ENCODE peak calls at places on chromosomes 4 and X, in six cellular contexts. F is keratinocyte, J is OCI-LY7, X is hepatocyte, R is mesenchymal stem cell, K is K562. Z is an unnamed sample.
A peak's percentile ranks its signal among the peaks of the same experiment; 100 is the strongest.

GRCh38 chr4:26320159-26320452 is 708 bp upstream of the RBPJ start:
- DNase-seq in F (no peak), J (peak; percentile 75), X (no peak), R (peak; percentile 79), K (no peak), Z (no peak)

GRCh38 chr4:180615746-180616145 is 1627.5 kb upstream of the TENM3 start:
- DNase-seq in F (no peak), J (peak; percentile 4), X (no peak), R (no peak), K (no peak), Z (peak; percentile 6)

GRCh38 chr4:174713181-174713580 is 115.9 kb downstream of the GLRA3 start:
- DNase-seq in F (no peak), J (no peak), X (no peak), R (no peak), K (no peak), Z (no peak)

GRCh38 chr4:38917481-38918025 is 49.9 kb downstream of the FAM114A1 start:
- DNase-seq in F (no peak), J (no peak), X (no peak), R (no peak), K (no peak), Z (no peak)

GRCh38 chr4:98421106-98421505 is 159.9 kb downstream of the RAP1GDS1 start:
- DNase-seq in F (no peak), J (no peak), X (no peak), R (peak; percentile 38), K (no peak), Z (no peak)

GRCh38 chrX:14801136-14801535 is 71.7 kb downstream of the FANCB start:
- DNase-seq in F (peak; percentile 65), J (no peak), X (no peak), R (no peak), K (no peak), Z (no peak)

GRCh38 chrX:13703135-13703534 is 14.2 kb downstream of the RAB9A start:
- DNase-seq in F (no peak), J (no peak), X (no peak), R (no peak), K (no peak), Z (no peak)

GRCh38 chr4:25844957-25845712 is 17.7 kb downstream of the SEL1L3 start:
- DNase-seq in F (no peak), J (no peak), X (no peak), R (no peak), K (no peak), Z (no peak)

GRCh38 chrX:85243155-85243554 is 424 bp downstream of the SATL1 start:
- DNase-seq in F (no peak), J (no peak), X (no peak), R (peak; percentile 3), K (peak; percentile 3), Z (no peak)

GRCh38 chr4:70530997-70531396 is 12.6 kb downstream of the AMTN start:
- DNase-seq in F (no peak), J (no peak), X (no peak), R (no peak), K (no peak), Z (no peak)

GRCh38 chr4:87132035-87132434 is 88.4 kb downstream of the KLHL8 start:
- DNase-seq in F (no peak), J (peak; percentile 7), X (no peak), R (no peak), K (no peak), Z (no peak)

GRCh38 chrX:121598356-121598755 is 550.9 kb downstream of the GLUD2 start:
- DNase-seq in F (no peak), J (no peak), X (no peak), R (no peak), K (no peak), Z (no peak)

GRCh38 chr4:7938513-7939376 is 916 bp downstream of the AFAP1 start:
- DNase-seq in F (no peak), J (no peak), X (peak; percentile 62), R (peak; percentile 65), K (no peak), Z (no peak)

GRCh38 chrX:13487731-13488505 is 81.5 kb upstream of the EGFL6 start:
- DNase-seq in F (peak; percentile 68), J (peak; percentile 73), X (peak; percentile 85), R (peak; percentile 88), K (peak; percentile 58), Z (peak; percentile 56)

GRCh38 chr4:180840142-180840541 is 1403.1 kb upstream of the TENM3 start:
- DNase-seq in F (no peak), J (peak; percentile 30), X (no peak), R (no peak), K (no peak), Z (no peak)

DNA sequence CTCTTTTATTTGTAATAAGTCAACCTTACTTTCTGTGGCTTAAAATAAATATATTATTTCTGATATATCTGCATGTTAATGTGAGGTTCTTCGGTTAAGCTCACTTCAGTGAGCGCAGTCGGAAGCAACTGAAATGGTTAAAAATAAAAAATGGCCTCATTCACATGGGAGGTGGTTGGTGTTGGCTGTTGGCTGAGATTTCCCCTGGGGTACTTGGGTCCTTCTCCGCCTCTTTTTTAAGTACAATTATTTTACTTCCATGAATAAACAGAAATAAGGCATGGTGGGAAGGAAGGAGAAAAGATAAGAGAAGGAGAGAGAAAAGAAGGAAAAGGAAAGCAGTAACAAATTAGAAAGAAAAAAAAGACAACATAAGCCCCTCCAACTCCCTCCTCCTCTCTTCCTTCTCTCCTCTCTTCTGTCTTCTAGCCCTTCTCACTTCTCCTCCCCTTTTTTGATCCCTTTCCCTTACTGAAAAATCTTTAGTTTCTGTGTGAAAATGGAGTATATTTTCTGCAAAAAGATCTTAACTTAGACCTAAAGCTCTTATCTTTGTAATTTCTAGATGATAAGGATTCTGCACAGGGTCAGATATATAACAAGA is 19.7 kb upstream of the CXCL3 start:
- DNase-seq in F (no peak), J (no peak), X (no peak), R (no peak), K (no peak), Z (no peak)
- H3K36me3 ChIP-seq in F (no peaks in the 10 kb centered on the region), J (no peaks in the 10 kb centered on the region), X (no peaks in the 10 kb centered on the region), R (no peaks in the 10 kb centered on the region), K (no peaks in the 10 kb centered on the region), Z (no peaks in the 10 kb centered on the region)

GRCh38 chr4:3714642-3715001 is 51.6 kb upstream of the ADRA2C start:
- DNase-seq in F (no peak), J (no peak), X (no peak), R (no peak), K (no peak), Z (no peak)

GRCh38 chr4:3716034-3716875 is 49.9 kb upstream of the ADRA2C start:
- DNase-seq in F (no peak), J (no peak), X (no peak), R (no peak), K (no peak), Z (no peak)

GRCh38 chr4:3713817-3714641 is 52.2 kb upstream of the ADRA2C start:
- DNase-seq in F (no peak), J (no peak), X (no peak), R (no peak), K (no peak), Z (no peak)

GRCh38 chr4:3716876-3717235 is 49.3 kb upstream of the ADRA2C start:
- DNase-seq in F (no peak), J (no peak), X (no peak), R (no peak), K (no peak), Z (no peak)

DNA sequence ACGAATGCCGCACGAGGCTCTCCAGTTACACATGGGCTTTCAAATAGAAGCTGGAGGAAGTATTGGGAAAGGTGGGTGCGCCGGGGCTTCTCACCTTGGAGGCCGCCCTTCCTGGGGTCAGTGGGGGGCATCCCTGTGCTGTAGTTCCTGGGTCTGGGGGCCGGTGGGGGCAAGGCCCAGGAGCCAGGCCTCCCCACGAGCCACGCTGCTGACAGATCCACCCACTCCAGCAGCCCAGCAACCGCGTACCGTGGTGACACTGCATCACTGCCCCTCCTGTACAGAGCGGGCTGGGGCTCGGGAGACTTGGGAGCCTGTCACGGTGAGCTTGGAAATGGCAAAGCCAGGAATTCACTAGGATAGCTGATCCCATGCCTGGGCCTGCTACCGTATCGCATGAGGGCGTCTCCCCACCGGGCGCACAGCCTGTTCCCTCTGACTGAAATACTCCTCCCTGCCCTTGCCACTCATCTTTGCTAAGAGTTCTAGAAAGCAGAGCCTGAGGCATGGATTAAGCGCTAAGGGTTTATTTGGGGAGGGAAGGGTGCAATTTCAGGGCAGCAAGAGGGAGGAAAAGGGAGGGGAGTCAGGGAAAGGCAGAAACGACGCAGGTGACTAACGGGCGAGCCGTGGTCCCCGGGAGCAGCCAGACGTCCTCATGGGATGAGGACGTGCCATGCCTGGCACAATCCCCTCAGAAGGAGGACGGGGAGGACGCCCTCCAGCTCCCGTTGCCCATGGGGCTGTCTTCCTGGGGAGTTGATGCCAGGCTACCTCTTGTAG is 50.7 kb upstream of the ADRA2C start:
- DNase-seq in F (no peak), J (no peak), X (no peak), R (no peak), K (no peak), Z (no peak)
- H3K4me2 ChIP-seq in F (no peak overlapping the region), J (no peak overlapping the region), X (no peak overlapping the region), R (no peak overlapping the region), K (no peak overlapping the region), Z (no peak overlapping the region)

DNA sequence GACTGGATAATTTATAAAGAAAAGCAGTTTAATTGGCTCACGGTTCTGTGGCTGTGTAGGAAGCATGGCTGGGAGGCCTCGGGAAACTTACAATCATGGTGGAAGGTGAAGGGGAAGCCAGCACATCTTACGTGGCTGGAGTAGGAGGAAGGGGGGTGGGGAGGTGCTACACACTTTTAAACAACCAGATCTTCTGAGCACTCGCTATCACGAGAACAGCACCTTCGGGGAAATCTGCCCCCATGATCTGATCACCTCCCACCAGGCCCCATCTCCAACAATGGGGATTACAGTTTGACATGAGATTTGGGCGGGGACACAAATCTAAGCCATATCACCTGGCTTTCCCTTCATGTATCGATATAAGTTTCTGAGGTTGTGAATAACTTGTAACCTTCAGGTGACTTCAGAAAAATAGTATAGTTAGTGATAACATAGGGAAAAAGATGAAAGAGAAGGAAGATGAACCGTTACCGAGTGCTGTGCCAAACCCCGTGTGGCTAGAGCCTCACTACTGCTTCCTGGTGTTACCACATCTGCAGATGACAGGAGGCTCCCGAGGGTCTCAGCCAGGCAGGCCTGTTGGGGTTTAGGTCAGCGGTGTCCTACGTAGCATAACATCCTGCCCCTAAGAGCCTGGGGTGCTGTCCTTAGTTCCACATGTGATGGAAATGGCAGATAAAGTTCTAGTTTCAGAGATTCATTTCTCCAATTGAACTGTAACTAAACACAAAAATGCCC is 103.6 kb downstream of the TNIP2 start:
- DNase-seq in F (no peak), J (no peak), X (no peak), R (no peak), K (peak; percentile 11), Z (no peak)
- H3K36me3 ChIP-seq in F (peaks cover 2% of the 10 kb centered on the region), J (peaks cover 38% of the 10 kb centered on the region), X (no peaks in the 10 kb centered on the region), R (peaks cover 51% of the 10 kb centered on the region), K (peaks cover 70% of the 10 kb centered on the region), Z (peaks cover 5% of the 10 kb centered on the region)

DNA sequence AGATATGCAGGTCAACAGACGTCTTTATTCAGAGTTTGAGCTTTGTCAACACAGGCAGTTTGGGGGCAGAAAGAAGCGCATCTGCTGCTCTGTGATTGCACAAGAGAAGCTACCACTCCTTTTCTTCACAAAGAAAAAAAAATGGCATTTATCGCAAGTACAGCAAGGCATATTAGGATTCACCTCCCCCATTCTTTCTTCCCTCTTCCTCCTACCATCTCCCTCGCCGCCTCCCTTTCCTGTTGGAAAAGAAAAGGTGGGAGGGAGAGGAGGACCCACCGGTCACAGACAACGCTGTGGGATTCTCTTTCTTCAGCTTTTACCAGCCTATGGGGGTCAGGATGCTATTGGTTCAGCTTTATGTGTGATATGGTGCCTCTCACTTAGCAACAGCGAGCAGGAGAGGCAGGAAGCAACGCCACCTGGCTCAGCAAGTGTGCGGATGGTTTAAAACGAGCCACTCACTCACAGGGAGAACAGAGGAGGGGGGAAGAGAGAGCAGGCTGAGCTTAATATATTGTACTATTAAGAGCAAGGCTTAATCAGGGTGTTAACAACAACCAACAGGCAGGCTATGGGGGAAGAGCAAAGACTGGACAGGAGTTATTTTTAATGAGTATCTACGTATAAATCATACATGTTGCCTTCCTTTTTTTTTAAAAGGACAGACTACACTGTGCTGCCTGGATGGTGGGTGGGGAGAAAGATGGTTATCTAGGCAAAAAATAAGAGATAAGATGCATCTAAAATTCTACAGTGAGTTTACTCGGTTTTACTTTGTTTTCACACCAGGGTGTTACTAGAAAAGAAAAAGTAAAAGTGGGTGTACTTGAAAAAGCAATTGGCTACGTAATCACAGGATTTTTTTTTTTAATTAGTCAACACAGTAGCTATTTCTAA is 104.7 kb downstream of the MAML3 start:
- DNase-seq in F (no peak), J (peak; percentile 74), X (peak; percentile 75), R (peak; percentile 44), K (no peak), Z (no peak)
- H3K4me2 ChIP-seq in F (peak overlapping the region; percentile 89), J (peak overlapping the region; percentile 62), X (peak overlapping the region; percentile 77), R (peak overlapping the region; percentile 54), K (no peak overlapping the region), Z (no peak overlapping the region)

Z was measured in HCT116.